ENCODE peak calls at places on chromosomes 2 and 18, in seven cellular contexts. One of them, this sample, is unnamed.

GRCh38 chr2:237271698-237272097 is 142.3 kb downstream of the COL6A3 start:
- DNase-seq in NCI-H2081: no peak
- DNase-seq in HCT116: no peak
- DNase-seq in stromal cell of bone marrow: no peak
- DNase-seq in PC-3: no peak
- DNase-seq in iris pigment epithelial cell: peak
- DNase-seq in endodermal cell: no peak
- DNase-seq in this sample: no peak

GRCh38 chr18:51848702-51849101 is 491.3 kb upstream of the DCC start:
- DNase-seq in NCI-H2081: no peak
- DNase-seq in HCT116: no peak
- DNase-seq in stromal cell of bone marrow: no peak
- DNase-seq in PC-3: no peak
- DNase-seq in iris pigment epithelial cell: no peak
- DNase-seq in endodermal cell: no peak
- DNase-seq in this sample: no peak

GRCh38 chr2:85444629-85445028 is 26.1 kb downstream of the SH2D6 start:
- DNase-seq in NCI-H2081: no peak
- DNase-seq in HCT116: no peak
- DNase-seq in stromal cell of bone marrow: no peak
- DNase-seq in PC-3: no peak
- DNase-seq in iris pigment epithelial cell: peak
- DNase-seq in endodermal cell: peak
- DNase-seq in this sample: no peak

GRCh38 chr2:44549099-44549471 is 187.3 kb downstream of the CAMKMT start:
- DNase-seq in NCI-H2081: no peak
- DNase-seq in HCT116: no peak
- DNase-seq in stromal cell of bone marrow: peak
- DNase-seq in PC-3: peak
- DNase-seq in iris pigment epithelial cell: peak
- DNase-seq in endodermal cell: no peak
- DNase-seq in this sample: peak

GRCh38 chr2:150292807-150293206 is 194.7 kb downstream of the RND3 start:
- DNase-seq in NCI-H2081: no peak
- DNase-seq in HCT116: no peak
- DNase-seq in stromal cell of bone marrow: no peak
- DNase-seq in PC-3: no peak
- DNase-seq in iris pigment epithelial cell: peak
- DNase-seq in endodermal cell: no peak
- DNase-seq in this sample: no peak

GRCh38 chr18:73663581-73663980 is 484.1 kb downstream of the FBXO15 start:
- DNase-seq in NCI-H2081: no peak
- DNase-seq in HCT116: no peak
- DNase-seq in stromal cell of bone marrow: no peak
- DNase-seq in PC-3: peak
- DNase-seq in iris pigment epithelial cell: no peak
- DNase-seq in endodermal cell: no peak
- DNase-seq in this sample: no peak

GRCh38 chr2:105188343-105188742 is 53.2 kb upstream of the GPR45 start:
- DNase-seq in NCI-H2081: no peak
- DNase-seq in HCT116: no peak
- DNase-seq in stromal cell of bone marrow: no peak
- DNase-seq in PC-3: no peak
- DNase-seq in iris pigment epithelial cell: no peak
- DNase-seq in endodermal cell: no peak
- DNase-seq in this sample: no peak

GRCh38 chr2:174004900-174005605 is 39.9 kb upstream of the SP3 start:
- DNase-seq in NCI-H2081: no peak
- DNase-seq in HCT116: no peak
- DNase-seq in stromal cell of bone marrow: no peak
- DNase-seq in PC-3: peak
- DNase-seq in iris pigment epithelial cell: peak
- DNase-seq in endodermal cell: no peak
- DNase-seq in this sample: no peak

GRCh38 chr2:120338015-120338414 is 7.9 kb upstream of the INHBB start:
- DNase-seq in NCI-H2081: no peak
- DNase-seq in HCT116: no peak
- DNase-seq in stromal cell of bone marrow: no peak
- DNase-seq in PC-3: no peak
- DNase-seq in iris pigment epithelial cell: no peak
- DNase-seq in endodermal cell: no peak
- DNase-seq in this sample: no peak

GRCh38 chr18:12963069-12963468 is 15.3 kb downstream of the SEH1L start:
- DNase-seq in NCI-H2081: no peak
- DNase-seq in HCT116: no peak
- DNase-seq in stromal cell of bone marrow: no peak
- DNase-seq in PC-3: no peak
- DNase-seq in iris pigment epithelial cell: no peak
- DNase-seq in endodermal cell: no peak
- DNase-seq in this sample: no peak

GRCh38 chr18:24293254-24293653 is 104.4 kb downstream of the OSBPL1A start:
- DNase-seq in NCI-H2081: no peak
- DNase-seq in HCT116: no peak
- DNase-seq in stromal cell of bone marrow: no peak
- DNase-seq in PC-3: no peak
- DNase-seq in iris pigment epithelial cell: no peak
- DNase-seq in endodermal cell: peak
- DNase-seq in this sample: no peak

GRCh38 chr2:104852161-104852689 is 1.7 kb upstream of the POU3F3 start:
- DNase-seq in NCI-H2081: no peak
- DNase-seq in HCT116: no peak
- DNase-seq in stromal cell of bone marrow: no peak
- DNase-seq in PC-3: no peak
- DNase-seq in iris pigment epithelial cell: no peak
- DNase-seq in endodermal cell: peak
- DNase-seq in this sample: no peak

GRCh38 chr2:62216616-62217015 is 20.7 kb downstream of the B3GNT2 start:
- DNase-seq in NCI-H2081: no peak
- DNase-seq in HCT116: no peak
- DNase-seq in stromal cell of bone marrow: peak
- DNase-seq in PC-3: no peak
- DNase-seq in iris pigment epithelial cell: peak
- DNase-seq in endodermal cell: peak
- DNase-seq in this sample: peak

GRCh38 chr2:219724628-219725027 is 97.2 kb downstream of the SLC4A3 start:
- DNase-seq in NCI-H2081: no peak
- DNase-seq in HCT116: no peak
- DNase-seq in stromal cell of bone marrow: no peak
- DNase-seq in PC-3: no peak
- DNase-seq in iris pigment epithelial cell: peak
- DNase-seq in endodermal cell: no peak
- DNase-seq in this sample: no peak

GRCh38 chr2:178227187-178227586 is 32.9 kb downstream of the OSBPL6 start:
- DNase-seq in NCI-H2081: no peak
- DNase-seq in HCT116: no peak
- DNase-seq in stromal cell of bone marrow: no peak
- DNase-seq in PC-3: peak
- DNase-seq in iris pigment epithelial cell: peak
- DNase-seq in endodermal cell: no peak
- DNase-seq in this sample: no peak

GRCh38 chr2:239607795-239608171 is 207.0 kb upstream of the HDAC4 start:
- DNase-seq in NCI-H2081: no peak
- DNase-seq in HCT116: no peak
- DNase-seq in stromal cell of bone marrow: no peak
- DNase-seq in PC-3: no peak
- DNase-seq in iris pigment epithelial cell: no peak
- DNase-seq in endodermal cell: peak
- DNase-seq in this sample: no peak

GRCh38 chr18:37299471-37300304 is 265.9 kb downstream of the CELF4 start:
- DNase-seq in NCI-H2081: peak
- DNase-seq in HCT116: peak
- DNase-seq in stromal cell of bone marrow: peak
- DNase-seq in PC-3: peak
- DNase-seq in iris pigment epithelial cell: peak
- DNase-seq in endodermal cell: no peak
- DNase-seq in this sample: peak

GRCh38 chr2:218325566-218326160 is 31.0 kb upstream of the CATIP start:
- DNase-seq in NCI-H2081: peak
- DNase-seq in HCT116: no peak
- DNase-seq in stromal cell of bone marrow: no peak
- DNase-seq in PC-3: no peak
- DNase-seq in iris pigment epithelial cell: no peak
- DNase-seq in endodermal cell: no peak
- DNase-seq in this sample: no peak

GRCh38 chr2:38789689-38790088 is 11.7 kb downstream of the GEMIN6 start:
- DNase-seq in NCI-H2081: no peak
- DNase-seq in HCT116: no peak
- DNase-seq in stromal cell of bone marrow: no peak
- DNase-seq in PC-3: no peak
- DNase-seq in iris pigment epithelial cell: no peak
- DNase-seq in endodermal cell: no peak
- DNase-seq in this sample: no peak

GRCh38 chr2:11914455-11914854 is 168.0 kb downstream of the LPIN1 start:
- DNase-seq in NCI-H2081: no peak
- DNase-seq in HCT116: no peak
- DNase-seq in stromal cell of bone marrow: peak
- DNase-seq in PC-3: no peak
- DNase-seq in iris pigment epithelial cell: peak
- DNase-seq in endodermal cell: no peak
- DNase-seq in this sample: no peak

GRCh38 chr2:15334650-15335326 is 226.3 kb downstream of the NBAS start:
- DNase-seq in NCI-H2081: peak
- DNase-seq in HCT116: no peak
- DNase-seq in stromal cell of bone marrow: peak
- DNase-seq in PC-3: peak
- DNase-seq in iris pigment epithelial cell: peak
- DNase-seq in endodermal cell: no peak
- DNase-seq in this sample: peak

GRCh38 chr2:85741211-85741610 is 12.6 kb upstream of the ATOH8 start:
- DNase-seq in NCI-H2081: no peak
- DNase-seq in HCT116: no peak
- DNase-seq in stromal cell of bone marrow: no peak
- DNase-seq in PC-3: no peak
- DNase-seq in iris pigment epithelial cell: no peak
- DNase-seq in endodermal cell: no peak
- DNase-seq in this sample: no peak

GRCh38 chr2:76330865-76331264 is 620.1 kb upstream of the GCFC2 start:
- DNase-seq in NCI-H2081: no peak
- DNase-seq in HCT116: no peak
- DNase-seq in stromal cell of bone marrow: no peak
- DNase-seq in PC-3: no peak
- DNase-seq in iris pigment epithelial cell: no peak
- DNase-seq in endodermal cell: no peak
- DNase-seq in this sample: no peak

GRCh38 chr18:10312316-10313015 is 142.0 kb upstream of the APCDD1 start:
- DNase-seq in NCI-H2081: no peak
- DNase-seq in HCT116: no peak
- DNase-seq in stromal cell of bone marrow: no peak
- DNase-seq in PC-3: no peak
- DNase-seq in iris pigment epithelial cell: no peak
- DNase-seq in endodermal cell: no peak
- DNase-seq in this sample: no peak

GRCh38 chr2:73009177-73009839 is 62.2 kb downstream of the SFXN5 start:
- DNase-seq in NCI-H2081: no peak
- DNase-seq in HCT116: no peak
- DNase-seq in stromal cell of bone marrow: no peak
- DNase-seq in PC-3: no peak
- DNase-seq in iris pigment epithelial cell: no peak
- DNase-seq in endodermal cell: peak
- DNase-seq in this sample: no peak

GRCh38 chr18:74514860-74515495 is 18.8 kb downstream of the CNDP2 start:
- DNase-seq in NCI-H2081: no peak
- DNase-seq in HCT116: no peak
- DNase-seq in stromal cell of bone marrow: no peak
- DNase-seq in PC-3: no peak
- DNase-seq in iris pigment epithelial cell: no peak
- DNase-seq in endodermal cell: no peak
- DNase-seq in this sample: no peak

GRCh38 chr2:201129044-201129505 is 13.1 kb downstream of the CFLAR start:
- DNase-seq in NCI-H2081: no peak
- DNase-seq in HCT116: no peak
- DNase-seq in stromal cell of bone marrow: no peak
- DNase-seq in PC-3: peak
- DNase-seq in iris pigment epithelial cell: peak
- DNase-seq in endodermal cell: no peak
- DNase-seq in this sample: no peak